ENCODE peak calls at places on chromosomes 2 and 18, in four cellular contexts. One of them, this sample, is unnamed.
A peak's percentile ranks its signal among the peaks of the same experiment; 100 is the strongest.

GRCh38 chr2:2107140-2107539 is 223.9 kb downstream of the MYT1L start:
- DNase-seq in stimulated activated CD4-positive, alpha-beta T cell treated with anti-CD3 and anti-CD28 coated beads, Interleukin-4, amount 100 ng/mL, for 24 hours: no peak
- DNase-seq in pancreas: no peak
- DNase-seq in iris pigment epithelial cell: no peak
- DNase-seq in this sample: no peak

GRCh38 chr2:36562245-36562644 is 35.7 kb downstream of the FEZ2 start:
- DNase-seq in stimulated activated CD4-positive, alpha-beta T cell treated with anti-CD3 and anti-CD28 coated beads, Interleukin-4, amount 100 ng/mL, for 24 hours: no peak
- DNase-seq in pancreas: no peak
- DNase-seq in iris pigment epithelial cell: peak; percentile 84
- DNase-seq in this sample: peak; percentile 83

GRCh38 chr18:7778181-7778580 is 211.1 kb downstream of the PTPRM start:
- DNase-seq in stimulated activated CD4-positive, alpha-beta T cell treated with anti-CD3 and anti-CD28 coated beads, Interleukin-4, amount 100 ng/mL, for 24 hours: no peak
- DNase-seq in pancreas: no peak
- DNase-seq in iris pigment epithelial cell: peak; percentile 82
- DNase-seq in this sample: peak; percentile 29

GRCh38 chr2:222854773-222855700 is 5.8 kb upstream of the ACSL3 start:
- DNase-seq in stimulated activated CD4-positive, alpha-beta T cell treated with anti-CD3 and anti-CD28 coated beads, Interleukin-4, amount 100 ng/mL, for 24 hours: no peak
- DNase-seq in pancreas: no peak
- DNase-seq in iris pigment epithelial cell: no peak
- DNase-seq in this sample: no peak

GRCh38 chr2:1494906-1495305 is 81.6 kb downstream of the TPO start:
- DNase-seq in stimulated activated CD4-positive, alpha-beta T cell treated with anti-CD3 and anti-CD28 coated beads, Interleukin-4, amount 100 ng/mL, for 24 hours: no peak
- DNase-seq in pancreas: no peak
- DNase-seq in iris pigment epithelial cell: no peak
- DNase-seq in this sample: no peak

GRCh38 chr18:65725421-65726050 is 25.3 kb upstream of the CDH7 start:
- DNase-seq in stimulated activated CD4-positive, alpha-beta T cell treated with anti-CD3 and anti-CD28 coated beads, Interleukin-4, amount 100 ng/mL, for 24 hours: no peak
- DNase-seq in pancreas: peak; percentile 16
- DNase-seq in iris pigment epithelial cell: no peak
- DNase-seq in this sample: no peak

GRCh38 chr18:32771871-32772499 is 838 bp downstream of the KLHL14 start:
- DNase-seq in stimulated activated CD4-positive, alpha-beta T cell treated with anti-CD3 and anti-CD28 coated beads, Interleukin-4, amount 100 ng/mL, for 24 hours: no peak
- DNase-seq in pancreas: no peak
- DNase-seq in iris pigment epithelial cell: no peak
- DNase-seq in this sample: no peak

GRCh38 chr2:237603718-237604362 is 13.3 kb upstream of the RAB17 start:
- DNase-seq in stimulated activated CD4-positive, alpha-beta T cell treated with anti-CD3 and anti-CD28 coated beads, Interleukin-4, amount 100 ng/mL, for 24 hours: peak; percentile 48
- DNase-seq in pancreas: no peak
- DNase-seq in iris pigment epithelial cell: peak; percentile 89
- DNase-seq in this sample: peak; percentile 69

GRCh38 chr2:119485336-119486110 is 38.8 kb downstream of the SCTR start:
- DNase-seq in stimulated activated CD4-positive, alpha-beta T cell treated with anti-CD3 and anti-CD28 coated beads, Interleukin-4, amount 100 ng/mL, for 24 hours: no peak
- DNase-seq in pancreas: peak; percentile 64
- DNase-seq in iris pigment epithelial cell: no peak
- DNase-seq in this sample: no peak

GRCh38 chr2:18432999-18433398 is 127.5 kb downstream of the RDH14 start:
- DNase-seq in stimulated activated CD4-positive, alpha-beta T cell treated with anti-CD3 and anti-CD28 coated beads, Interleukin-4, amount 100 ng/mL, for 24 hours: no peak
- DNase-seq in pancreas: no peak
- DNase-seq in iris pigment epithelial cell: peak; percentile 44
- DNase-seq in this sample: no peak

GRCh38 chr2:12663306-12664037 is 53.3 kb upstream of the TRIB2 start:
- DNase-seq in stimulated activated CD4-positive, alpha-beta T cell treated with anti-CD3 and anti-CD28 coated beads, Interleukin-4, amount 100 ng/mL, for 24 hours: no peak
- DNase-seq in pancreas: no peak
- DNase-seq in iris pigment epithelial cell: no peak
- DNase-seq in this sample: no peak

GRCh38 chr2:129888896-129889295 is 90.6 kb upstream of the RAB6C start:
- DNase-seq in stimulated activated CD4-positive, alpha-beta T cell treated with anti-CD3 and anti-CD28 coated beads, Interleukin-4, amount 100 ng/mL, for 24 hours: no peak
- DNase-seq in pancreas: no peak
- DNase-seq in iris pigment epithelial cell: peak; percentile 5
- DNase-seq in this sample: peak; percentile 61

GRCh38 chr2:219417374-219417773 is 803 bp upstream of the DES start:
- DNase-seq in stimulated activated CD4-positive, alpha-beta T cell treated with anti-CD3 and anti-CD28 coated beads, Interleukin-4, amount 100 ng/mL, for 24 hours: no peak
- DNase-seq in pancreas: no peak
- DNase-seq in iris pigment epithelial cell: no peak
- DNase-seq in this sample: no peak

GRCh38 chr2:210399440-210400041 is 77.0 kb downstream of the LANCL1 start:
- DNase-seq in stimulated activated CD4-positive, alpha-beta T cell treated with anti-CD3 and anti-CD28 coated beads, Interleukin-4, amount 100 ng/mL, for 24 hours: no peak
- DNase-seq in pancreas: no peak
- DNase-seq in iris pigment epithelial cell: peak; percentile 17
- DNase-seq in this sample: peak; percentile 8

GRCh38 chr2:164792316-164793127 is 49.1 kb downstream of the COBLL1 start:
- DNase-seq in stimulated activated CD4-positive, alpha-beta T cell treated with anti-CD3 and anti-CD28 coated beads, Interleukin-4, amount 100 ng/mL, for 24 hours: no peak
- DNase-seq in pancreas: no peak
- DNase-seq in iris pigment epithelial cell: peak; percentile 10
- DNase-seq in this sample: peak; percentile 25

GRCh38 chr2:32981612-32982011 is 34.9 kb downstream of the LTBP1 start:
- DNase-seq in stimulated activated CD4-positive, alpha-beta T cell treated with anti-CD3 and anti-CD28 coated beads, Interleukin-4, amount 100 ng/mL, for 24 hours: no peak
- DNase-seq in pancreas: no peak
- DNase-seq in iris pigment epithelial cell: no peak
- DNase-seq in this sample: no peak

GRCh38 chr2:160561551-160562280 is 68.1 kb upstream of the RBMS1 start:
- DNase-seq in stimulated activated CD4-positive, alpha-beta T cell treated with anti-CD3 and anti-CD28 coated beads, Interleukin-4, amount 100 ng/mL, for 24 hours: no peak
- DNase-seq in pancreas: no peak
- DNase-seq in iris pigment epithelial cell: peak; percentile 91
- DNase-seq in this sample: no peak

GRCh38 chr2:11129598-11130449 is 25.4 kb upstream of the SLC66A3 start:
- DNase-seq in stimulated activated CD4-positive, alpha-beta T cell treated with anti-CD3 and anti-CD28 coated beads, Interleukin-4, amount 100 ng/mL, for 24 hours: peak; percentile 73
- DNase-seq in pancreas: peak; percentile 82
- DNase-seq in iris pigment epithelial cell: no peak
- DNase-seq in this sample: no peak

GRCh38 chr2:202693503-202693902 is 58.7 kb downstream of the FAM117B start:
- DNase-seq in stimulated activated CD4-positive, alpha-beta T cell treated with anti-CD3 and anti-CD28 coated beads, Interleukin-4, amount 100 ng/mL, for 24 hours: no peak
- DNase-seq in pancreas: no peak
- DNase-seq in iris pigment epithelial cell: no peak
- DNase-seq in this sample: no peak

GRCh38 chr2:95017308-95017630 is 8.2 kb upstream of the MAL start:
- DNase-seq in stimulated activated CD4-positive, alpha-beta T cell treated with anti-CD3 and anti-CD28 coated beads, Interleukin-4, amount 100 ng/mL, for 24 hours: no peak
- DNase-seq in pancreas: no peak
- DNase-seq in iris pigment epithelial cell: no peak
- DNase-seq in this sample: no peak

GRCh38 chr2:233265899-233266431 is 14.5 kb downstream of the ATG16L1 start:
- DNase-seq in stimulated activated CD4-positive, alpha-beta T cell treated with anti-CD3 and anti-CD28 coated beads, Interleukin-4, amount 100 ng/mL, for 24 hours: no peak
- DNase-seq in pancreas: no peak
- DNase-seq in iris pigment epithelial cell: no peak
- DNase-seq in this sample: no peak

GRCh38 chr18:38884050-38884449 is 1318.5 kb upstream of the CELF4 start:
- DNase-seq in stimulated activated CD4-positive, alpha-beta T cell treated with anti-CD3 and anti-CD28 coated beads, Interleukin-4, amount 100 ng/mL, for 24 hours: no peak
- DNase-seq in pancreas: no peak
- DNase-seq in iris pigment epithelial cell: no peak
- DNase-seq in this sample: no peak

GRCh38 chr2:240631561-240632290 is 6.4 kb downstream of the GPR35 start:
- DNase-seq in stimulated activated CD4-positive, alpha-beta T cell treated with anti-CD3 and anti-CD28 coated beads, Interleukin-4, amount 100 ng/mL, for 24 hours: no peak
- DNase-seq in pancreas: no peak
- DNase-seq in iris pigment epithelial cell: no peak
- DNase-seq in this sample: no peak

GRCh38 chr18:48391863-48392262 is 17.3 kb downstream of the ZBTB7C start:
- DNase-seq in stimulated activated CD4-positive, alpha-beta T cell treated with anti-CD3 and anti-CD28 coated beads, Interleukin-4, amount 100 ng/mL, for 24 hours: no peak
- DNase-seq in pancreas: no peak
- DNase-seq in iris pigment epithelial cell: no peak
- DNase-seq in this sample: no peak

GRCh38 chr18:13147146-13147545 is 71.4 kb upstream of the LDLRAD4 start:
- DNase-seq in stimulated activated CD4-positive, alpha-beta T cell treated with anti-CD3 and anti-CD28 coated beads, Interleukin-4, amount 100 ng/mL, for 24 hours: no peak
- DNase-seq in pancreas: no peak
- DNase-seq in iris pigment epithelial cell: no peak
- DNase-seq in this sample: no peak

GRCh38 chr2:120729410-120730052 is 6.1 kb upstream of the GLI2 start:
- DNase-seq in stimulated activated CD4-positive, alpha-beta T cell treated with anti-CD3 and anti-CD28 coated beads, Interleukin-4, amount 100 ng/mL, for 24 hours: no peak
- DNase-seq in pancreas: no peak
- DNase-seq in iris pigment epithelial cell: peak; percentile 86
- DNase-seq in this sample: peak; percentile 81

GRCh38 chr2:122167561-122167960 is 412.1 kb downstream of the TSN start:
- DNase-seq in stimulated activated CD4-positive, alpha-beta T cell treated with anti-CD3 and anti-CD28 coated beads, Interleukin-4, amount 100 ng/mL, for 24 hours: no peak
- DNase-seq in pancreas: no peak
- DNase-seq in iris pigment epithelial cell: no peak
- DNase-seq in this sample: no peak

GRCh38 chr2:70887550-70888229 is 48.0 kb upstream of the ATP6V1B1 start:
- DNase-seq in stimulated activated CD4-positive, alpha-beta T cell treated with anti-CD3 and anti-CD28 coated beads, Interleukin-4, amount 100 ng/mL, for 24 hours: no peak
- DNase-seq in pancreas: peak; percentile 70
- DNase-seq in iris pigment epithelial cell: no peak
- DNase-seq in this sample: no peak